ENCODE peak calls at places on chromosomes 16 and 17, in five cellular contexts. One of them, this sample, is unnamed.

GRCh38 chr17:77214743-77215142 is 74.0 kb downstream of the SEC14L1 start:
- DNase-seq in endodermal cell: peak; percentile 94
- DNase-seq in lung: peak; percentile 48
- DNase-seq in sigmoid colon: peak; percentile 51
- DNase-seq in pancreas: no peak
- DNase-seq in this sample: peak; percentile 34

GRCh38 chr17:74745548-74746177 is 2.8 kb upstream of the NHERF1 start:
- DNase-seq in endodermal cell: no peak
- DNase-seq in lung: no peak
- DNase-seq in pancreas: no peak
- DNase-seq in sigmoid colon: peak; percentile 58
- DNase-seq in this sample: no peak

GRCh38 chr16:31452631-31453106 is 6.6 kb upstream of the ARMC5 start:
- DNase-seq in pancreas: no peak
- DNase-seq in endodermal cell: peak; percentile 64
- DNase-seq in lung: no peak
- DNase-seq in sigmoid colon: peak; percentile 58
- DNase-seq in this sample: peak; percentile 2

GRCh38 chr16:69732101-69732500 is 5.7 kb upstream of the NQO1 start:
- DNase-seq in sigmoid colon: no peak
- DNase-seq in endodermal cell: no peak
- DNase-seq in lung: no peak
- DNase-seq in pancreas: no peak
- DNase-seq in this sample: no peak

GRCh38 chr17:72764632-72765041 is 327.9 kb downstream of the SLC39A11 start:
- DNase-seq in sigmoid colon: no peak
- DNase-seq in lung: no peak
- DNase-seq in pancreas: no peak
- DNase-seq in endodermal cell: no peak
- DNase-seq in this sample: no peak

GRCh38 chr16:21028728-21029127 is 121.9 kb downstream of the DNAH3 start:
- DNase-seq in sigmoid colon: no peak
- DNase-seq in lung: no peak
- DNase-seq in pancreas: no peak
- DNase-seq in endodermal cell: no peak
- DNase-seq in this sample: no peak

GRCh38 chr17:1379930-1380313 is 20.1 kb downstream of the YWHAE start:
- DNase-seq in lung: no peak
- DNase-seq in pancreas: no peak
- DNase-seq in endodermal cell: no peak
- DNase-seq in sigmoid colon: no peak
- DNase-seq in this sample: no peak

GRCh38 chr16:12771341-12771798 is 32.3 kb downstream of the CPPED1 start:
- DNase-seq in pancreas: no peak
- DNase-seq in sigmoid colon: no peak
- DNase-seq in endodermal cell: no peak
- DNase-seq in lung: no peak
- DNase-seq in this sample: no peak

GRCh38 chr16:64579712-64580111 is 542.2 kb downstream of the CDH11 start:
- DNase-seq in sigmoid colon: no peak
- DNase-seq in endodermal cell: no peak
- DNase-seq in lung: no peak
- DNase-seq in pancreas: no peak
- DNase-seq in this sample: no peak

GRCh38 chr16:7597677-7598076 is 265.0 kb downstream of the RBFOX1 start:
- DNase-seq in lung: no peak
- DNase-seq in pancreas: no peak
- DNase-seq in sigmoid colon: no peak
- DNase-seq in endodermal cell: no peak
- DNase-seq in this sample: no peak

GRCh38 chr17:7403043-7403901 is 625 bp downstream of the TMEM256 start:
- DNase-seq in lung: peak; percentile 54
- DNase-seq in pancreas: peak; percentile 50
- DNase-seq in endodermal cell: no peak
- DNase-seq in sigmoid colon: peak; percentile 88
- DNase-seq in this sample: peak; percentile 80

GRCh38 chr16:88303890-88304819 is 78.6 kb upstream of the ZNF469 start:
- DNase-seq in sigmoid colon: peak; percentile 78
- DNase-seq in endodermal cell: no peak
- DNase-seq in lung: peak; percentile 41
- DNase-seq in pancreas: no peak
- DNase-seq in this sample: no peak

GRCh38 chr16:73196670-73197069 is 148.7 kb upstream of the ZFHX3 start:
- DNase-seq in sigmoid colon: peak; percentile 84
- DNase-seq in pancreas: peak; percentile 52
- DNase-seq in lung: peak; percentile 74
- DNase-seq in endodermal cell: peak; percentile 92
- DNase-seq in this sample: peak; percentile 54

GRCh38 chr16:66474750-66475199 is 47.7 kb downstream of the BEAN1 start:
- DNase-seq in lung: no peak
- DNase-seq in pancreas: no peak
- DNase-seq in sigmoid colon: peak; percentile 30
- DNase-seq in endodermal cell: peak; percentile 48
- DNase-seq in this sample: peak; percentile 28

GRCh38 chr16:85844786-85845185 is 45.3 kb downstream of the COX4I1 start:
- DNase-seq in endodermal cell: no peak
- DNase-seq in sigmoid colon: peak; percentile 64
- DNase-seq in pancreas: no peak
- DNase-seq in lung: no peak
- DNase-seq in this sample: peak; percentile 25

GRCh38 chr16:55566432-55567175 is at the start of gene CAPNS2:
- DNase-seq in endodermal cell: no peak
- DNase-seq in lung: no peak
- DNase-seq in pancreas: no peak
- DNase-seq in sigmoid colon: no peak
- DNase-seq in this sample: no peak

GRCh38 chr17:79940381-79941087 is 95.1 kb downstream of the TBC1D16 start:
- DNase-seq in endodermal cell: peak; percentile 48
- DNase-seq in lung: no peak
- DNase-seq in pancreas: no peak
- DNase-seq in sigmoid colon: peak; percentile 52
- DNase-seq in this sample: no peak

GRCh38 chr17:50199211-50199633 is 2.2 kb downstream of the COL1A1 start:
- DNase-seq in endodermal cell: no peak
- DNase-seq in sigmoid colon: peak; percentile 76
- DNase-seq in lung: no peak
- DNase-seq in pancreas: no peak
- DNase-seq in this sample: no peak

GRCh38 chr16:66175058-66175457 is 191.4 kb upstream of the CDH5 start:
- DNase-seq in pancreas: no peak
- DNase-seq in endodermal cell: peak; percentile 20
- DNase-seq in sigmoid colon: no peak
- DNase-seq in lung: no peak
- DNase-seq in this sample: no peak

GRCh38 chr17:41957058-41957868 is 9.3 kb upstream of the CNP start:
- DNase-seq in endodermal cell: peak; percentile 77
- DNase-seq in sigmoid colon: no peak
- DNase-seq in pancreas: no peak
- DNase-seq in lung: no peak
- DNase-seq in this sample: no peak

GRCh38 chr17:79012563-79013134 is 3.1 kb upstream of the CANT1 start:
- DNase-seq in pancreas: no peak
- DNase-seq in sigmoid colon: no peak
- DNase-seq in endodermal cell: peak; percentile 20
- DNase-seq in lung: no peak
- DNase-seq in this sample: no peak

GRCh38 chr16:75537795-75538194 is 1.9 kb upstream of the CHST5 start:
- DNase-seq in sigmoid colon: no peak
- DNase-seq in endodermal cell: no peak
- DNase-seq in pancreas: no peak
- DNase-seq in lung: no peak
- DNase-seq in this sample: no peak

GRCh38 chr16:64017789-64018188 is 1104.1 kb downstream of the CDH11 start:
- DNase-seq in endodermal cell: no peak
- DNase-seq in sigmoid colon: no peak
- DNase-seq in pancreas: no peak
- DNase-seq in lung: no peak
- DNase-seq in this sample: no peak

GRCh38 chr17:72189781-72190593 is 69.2 kb downstream of the SOX9 start:
- DNase-seq in pancreas: no peak
- DNase-seq in endodermal cell: peak; percentile 24
- DNase-seq in sigmoid colon: no peak
- DNase-seq in lung: no peak
- DNase-seq in this sample: no peak

GRCh38 chr16:54160939-54161897 is 125.4 kb downstream of the IRX3 start:
- DNase-seq in sigmoid colon: no peak
- DNase-seq in lung: no peak
- DNase-seq in pancreas: no peak
- DNase-seq in endodermal cell: no peak
- DNase-seq in this sample: no peak

GRCh38 chr17:31830971-31831755 is 27.9 kb downstream of the COPRS start:
- DNase-seq in pancreas: no peak
- DNase-seq in endodermal cell: no peak
- DNase-seq in sigmoid colon: no peak
- DNase-seq in lung: no peak
- DNase-seq in this sample: no peak

GRCh38 chr16:84643677-84644076 is 4.6 kb upstream of the KLHL36 start:
- DNase-seq in pancreas: no peak
- DNase-seq in sigmoid colon: no peak
- DNase-seq in lung: no peak
- DNase-seq in endodermal cell: no peak
- DNase-seq in this sample: no peak

GRCh38 chr16:46747777-46748651 is at the start of gene MYLK3:
- DNase-seq in endodermal cell: peak; percentile 91
- DNase-seq in sigmoid colon: peak; percentile 54
- DNase-seq in pancreas: no peak
- DNase-seq in lung: no peak
- DNase-seq in this sample: no peak

GRCh38 chr16:80804061-80804450 is 342 bp downstream of the CDYL2 start:
- DNase-seq in sigmoid colon: no peak
- DNase-seq in pancreas: peak; percentile 39
- DNase-seq in lung: peak; percentile 42
- DNase-seq in endodermal cell: peak; percentile 75
- DNase-seq in this sample: peak; percentile 69

GRCh38 chr17:58760248-58760647 is 4.6 kb downstream of the PPM1E start:
- DNase-seq in sigmoid colon: no peak
- DNase-seq in lung: no peak
- DNase-seq in endodermal cell: no peak
- DNase-seq in pancreas: no peak
- DNase-seq in this sample: no peak
- H3K4me1 ChIP-seq in sigmoid colon: no peaks in the 10 kb centered on the region
- H3K4me1 ChIP-seq in lung: no peaks in the 10 kb centered on the region
- H3K4me1 ChIP-seq in endodermal cell: no peaks in the 10 kb centered on the region
- H3K4me1 ChIP-seq in pancreas: peaks cover 8% of the 10 kb centered on the region
- H3K4me1 ChIP-seq in this sample: peaks cover 14% of the 10 kb centered on the region

DNA sequence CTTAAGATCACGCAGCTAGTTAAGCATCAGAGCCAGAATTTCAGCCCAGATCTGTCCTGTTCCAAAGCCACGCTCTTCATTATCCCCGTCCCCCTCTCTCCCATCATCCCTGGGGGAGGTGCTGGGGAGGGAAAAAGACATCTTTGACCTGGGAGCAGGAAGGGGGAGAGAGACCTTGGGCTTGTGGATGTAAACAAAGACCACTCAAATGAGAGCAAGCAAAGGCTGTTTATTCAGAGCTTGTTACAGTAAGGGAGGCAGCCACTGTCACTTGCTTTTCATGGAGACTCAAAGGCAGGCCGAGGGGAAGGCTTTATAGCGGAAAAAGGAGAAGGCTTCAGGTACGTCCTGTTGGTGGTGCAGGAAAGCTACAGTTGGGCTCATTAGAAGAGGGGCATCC is 3.5 kb upstream of the RPRML start:
- DNase-seq in sigmoid colon: no peak
- DNase-seq in lung: no peak
- DNase-seq in endodermal cell: no peak
- DNase-seq in pancreas: no peak
- DNase-seq in this sample: no peak
- H3K4me1 ChIP-seq in sigmoid colon: no peaks in the 10 kb centered on the region
- H3K4me1 ChIP-seq in lung: no peaks in the 10 kb centered on the region
- H3K4me1 ChIP-seq in endodermal cell: peaks cover 4% of the 10 kb centered on the region
- H3K4me1 ChIP-seq in pancreas: no peaks in the 10 kb centered on the region
- H3K4me1 ChIP-seq in this sample: peaks cover 14% of the 10 kb centered on the region

GRCh38 chr17:82369211-82369610 is 2.4 kb upstream of the UTS2R start:
- DNase-seq in pancreas: no peak
- DNase-seq in lung: no peak
- DNase-seq in sigmoid colon: no peak
- DNase-seq in endodermal cell: no peak
- DNase-seq in this sample: no peak

GRCh38 chr17:82372063-82372590 is 562 bp downstream of the UTS2R start:
- DNase-seq in lung: no peak
- DNase-seq in pancreas: no peak
- DNase-seq in sigmoid colon: no peak
- DNase-seq in endodermal cell: no peak
- DNase-seq in this sample: no peak

GRCh38 chr17:82371333-82372062 is at the start of gene UTS2R:
- DNase-seq in lung: no peak
- DNase-seq in sigmoid colon: no peak
- DNase-seq in pancreas: no peak
- DNase-seq in endodermal cell: peak; percentile 83
- DNase-seq in this sample: no peak

GRCh38 chr17:82372591-82373452 is 1.3 kb downstream of the UTS2R start:
- DNase-seq in endodermal cell: peak; percentile 70
- DNase-seq in lung: no peak
- DNase-seq in sigmoid colon: no peak
- DNase-seq in pancreas: no peak
- DNase-seq in this sample: peak; percentile 29

GRCh38 chr17:82370471-82371332 is 863 bp upstream of the UTS2R start:
- DNase-seq in endodermal cell: no peak
- DNase-seq in sigmoid colon: no peak
- DNase-seq in lung: no peak
- DNase-seq in pancreas: no peak
- DNase-seq in this sample: peak; percentile 31
- H3K4me1 ChIP-seq in endodermal cell: no peaks in the 10 kb centered on the region
- H3K4me1 ChIP-seq in sigmoid colon: no peaks in the 10 kb centered on the region
- H3K4me1 ChIP-seq in lung: no peaks in the 10 kb centered on the region
- H3K4me1 ChIP-seq in pancreas: peaks cover 7% of the 10 kb centered on the region
- H3K4me1 ChIP-seq in this sample: peaks cover 27% of the 10 kb centered on the region

GRCh38 chr16:11095935-11096334 is 151.6 kb downstream of the CLEC16A start:
- DNase-seq in endodermal cell: no peak
- DNase-seq in lung: no peak
- DNase-seq in sigmoid colon: peak; percentile 7
- DNase-seq in pancreas: no peak
- DNase-seq in this sample: no peak
- H3K4me1 ChIP-seq in endodermal cell: peaks cover 11% of the 10 kb centered on the region
- H3K4me1 ChIP-seq in lung: no peaks in the 10 kb centered on the region
- H3K4me1 ChIP-seq in sigmoid colon: no peaks in the 10 kb centered on the region
- H3K4me1 ChIP-seq in pancreas: no peaks in the 10 kb centered on the region
- H3K4me1 ChIP-seq in this sample: peaks cover 16% of the 10 kb centered on the region

GRCh38 chr17:8963665-8964258 is 1.7 kb downstream of the PIK3R5 start:
- DNase-seq in pancreas: no peak
- DNase-seq in sigmoid colon: no peak
- DNase-seq in lung: no peak
- DNase-seq in endodermal cell: no peak
- DNase-seq in this sample: no peak

GRCh38 chr17:8963017-8963416 is 2.5 kb downstream of the PIK3R5 start:
- DNase-seq in lung: no peak
- DNase-seq in sigmoid colon: no peak
- DNase-seq in endodermal cell: no peak
- DNase-seq in pancreas: no peak
- DNase-seq in this sample: no peak

GRCh38 chr17:8960325-8961144 is 5.0 kb downstream of the PIK3R5 start:
- DNase-seq in lung: no peak
- DNase-seq in endodermal cell: peak; percentile 65
- DNase-seq in sigmoid colon: no peak
- DNase-seq in pancreas: no peak
- DNase-seq in this sample: no peak

GRCh38 chr17:8959312-8959918 is 6.1 kb downstream of the PIK3R5 start:
- DNase-seq in sigmoid colon: no peak
- DNase-seq in pancreas: no peak
- DNase-seq in endodermal cell: no peak
- DNase-seq in lung: no peak
- DNase-seq in this sample: no peak

GRCh38 chr17:8961861-8962260 is 3.6 kb downstream of the PIK3R5 start:
- DNase-seq in pancreas: no peak
- DNase-seq in sigmoid colon: no peak
- DNase-seq in endodermal cell: no peak
- DNase-seq in lung: no peak
- DNase-seq in this sample: no peak
- H3K4me1 ChIP-seq in pancreas: no peaks in the 10 kb centered on the region
- H3K4me1 ChIP-seq in sigmoid colon: no peaks in the 10 kb centered on the region
- H3K4me1 ChIP-seq in endodermal cell: no peaks in the 10 kb centered on the region
- H3K4me1 ChIP-seq in lung: no peaks in the 10 kb centered on the region
- H3K4me1 ChIP-seq in this sample: peaks cover 4% of the 10 kb centered on the region

This sample was measured in mucosa of descending colon.